ENCODE peak calls at places on chromosomes 4 and X, in five cellular contexts. H is A172, V is AG09319, L is ELR, T is nucleus accumbens. P is an unnamed sample.

GRCh38 chr4:16443504-16444088 is 217.3 kb upstream of the TAPT1 start:
- DNase-seq in L (peak), H (peak), V (no peak), T (no peak), P (no peak)

GRCh38 chrX:3094261-3094660 is 53.0 kb downstream of the ARSF start:
- DNase-seq in L (no peak), T (no peak), H (peak), V (no peak), P (no peak)

GRCh38 chr4:175125410-175126068 is 207.4 kb downstream of the ADAM29 start:
- DNase-seq in H (no peak), L (peak), V (no peak), T (no peak), P (no peak)

GRCh38 chr4:91025240-91026173 is 898.3 kb downstream of the CCSER1 start:
- DNase-seq in V (no peak), L (no peak), T (no peak), H (no peak), P (no peak)

GRCh38 chr4:52709155-52709554 is 42.1 kb downstream of the ERVMER34-1 start:
- DNase-seq in T (no peak), V (no peak), L (no peak), H (no peak), P (no peak)

GRCh38 chr4:125316781-125317525 is 2.2 kb downstream of the FAT4 start:
- DNase-seq in T (peak), V (no peak), H (no peak), L (peak), P (no peak)

GRCh38 chr4:152454398-152455011 is 81.4 kb downstream of the FBXW7 start:
- DNase-seq in T (no peak), V (no peak), H (peak), L (peak), P (no peak)

GRCh38 chrX:120549483-120550452 is 11.0 kb downstream of the CUL4B start:
- DNase-seq in T (no peak), V (peak), H (peak), L (peak), P (peak)

GRCh38 chr4:3680656-3681055 is 85.5 kb upstream of the ADRA2C start:
- DNase-seq in V (no peak), T (no peak), L (no peak), H (no peak), P (no peak)

GRCh38 chr4:34412233-34412632 is 1832.1 kb downstream of the ARAP2 start:
- DNase-seq in H (no peak), L (no peak), T (no peak), V (no peak), P (no peak)

GRCh38 chr4:2246384-2247127 is 4.6 kb upstream of the HAUS3 start:
- DNase-seq in L (no peak), H (no peak), T (no peak), V (no peak), P (no peak)

GRCh38 chrX:14673764-14674163 is 144.4 kb downstream of the GLRA2 start:
- DNase-seq in T (no peak), V (peak), H (peak), L (peak), P (peak)

GRCh38 chrX:129678176-129678880 is 23.6 kb upstream of the APLN start:
- DNase-seq in T (peak), V (no peak), L (peak), H (no peak), P (no peak)

GRCh38 chrX:43973249-43973672 is at the start of gene NDP:
- DNase-seq in V (no peak), L (peak), T (peak), H (no peak), P (no peak)

GRCh38 chr4:40785727-40786126 is 36.0 kb downstream of the NSUN7 start:
- DNase-seq in T (no peak), H (no peak), L (no peak), V (no peak), P (no peak)

GRCh38 chr4:156983366-156983765 is 11.8 kb upstream of the PDGFC start:
- DNase-seq in V (no peak), H (no peak), T (no peak), L (peak), P (no peak)

GRCh38 chr4:111811661-111812060 is 333.6 kb upstream of the FAM241A start:
- DNase-seq in V (no peak), T (no peak), L (no peak), H (no peak), P (no peak)

GRCh38 chr4:54840992-54841768 is 183.4 kb downstream of the KIT start:
- DNase-seq in V (no peak), H (peak), L (peak), T (peak), P (no peak)

GRCh38 chr4:39044947-39045734 is 12.9 kb upstream of the TMEM156 start:
- DNase-seq in L (peak), H (peak), T (peak), V (no peak), P (no peak)

GRCh38 chr4:88251914-88252313 is 32.4 kb downstream of the PPM1K start:
- DNase-seq in L (no peak), T (no peak), V (no peak), H (no peak), P (no peak)

GRCh38 chr4:70984587-70984986 is 8.9 kb upstream of the DCK start:
- DNase-seq in T (no peak), L (no peak), H (no peak), V (no peak), P (no peak)

GRCh38 chrX:103734125-103734760 is 23.5 kb downstream of the TMEM31 start:
- DNase-seq in H (no peak), L (no peak), V (no peak), T (no peak), P (no peak)

GRCh38 chr4:187167126-187167525 is 443.5 kb upstream of the FAT1 start:
- DNase-seq in L (no peak), V (no peak), H (no peak), T (no peak), P (no peak)

GRCh38 chr4:48022192-48022799 is 5.7 kb downstream of the NIPAL1 start:
- DNase-seq in T (no peak), H (no peak), V (no peak), L (no peak), P (no peak)

GRCh38 chr4:147731611-147732515 is at the start of gene ARHGAP10:
- DNase-seq in L (peak), T (peak), V (peak), H (peak), P (no peak)

GRCh38 chr4:169615467-169616106 is 3.2 kb upstream of the NEK1 start:
- DNase-seq in V (no peak), L (peak), T (no peak), H (no peak), P (no peak)

GRCh38 chrX:68254738-68255645 is 178.3 kb downstream of the OPHN1 start:
- DNase-seq in L (no peak), H (no peak), V (no peak), T (no peak), P (no peak)

GRCh38 chr4:56689231-56689630 is 8.1 kb upstream of the HOPX start:
- DNase-seq in T (no peak), V (no peak), H (no peak), L (no peak), P (no peak)

P was measured in non-pigmented ciliary epithelial cell.